ENCODE peak calls at places on chromosomes 12 and 14, in six cellular contexts. One of them, this sample, is unnamed.

GRCh38 chr12:63353559-63353958 is 202.6 kb upstream of the AVPR1A start:
- DNase-seq in endothelial cell of umbilical vein: peak
- DNase-seq in vagina: no peak
- DNase-seq in HCT116: no peak
- DNase-seq in breast epithelium: no peak
- DNase-seq in K562: no peak
- DNase-seq in this sample: no peak

GRCh38 chr12:56987551-56988053 is 18.7 kb downstream of the ZBTB39 start:
- DNase-seq in HCT116: peak
- DNase-seq in vagina: peak
- DNase-seq in endothelial cell of umbilical vein: peak
- DNase-seq in K562: peak
- DNase-seq in breast epithelium: peak
- DNase-seq in this sample: peak

GRCh38 chr14:23078692-23079116 is 16.2 kb downstream of the ACIN1 start:
- DNase-seq in endothelial cell of umbilical vein: peak
- DNase-seq in K562: peak
- DNase-seq in breast epithelium: no peak
- DNase-seq in vagina: peak
- DNase-seq in HCT116: no peak
- DNase-seq in this sample: peak

GRCh38 chr12:125140918-125141573 is 75.8 kb downstream of the AACS start:
- DNase-seq in vagina: no peak
- DNase-seq in HCT116: peak
- DNase-seq in K562: no peak
- DNase-seq in breast epithelium: no peak
- DNase-seq in endothelial cell of umbilical vein: peak
- DNase-seq in this sample: no peak

GRCh38 chr12:9244894-9245293 is 36.7 kb upstream of the PZP start:
- DNase-seq in HCT116: no peak
- DNase-seq in vagina: no peak
- DNase-seq in endothelial cell of umbilical vein: no peak
- DNase-seq in K562: no peak
- DNase-seq in breast epithelium: peak
- DNase-seq in this sample: no peak

GRCh38 chr12:26787125-26787495 is 45.9 kb downstream of the ITPR2 start:
- DNase-seq in vagina: no peak
- DNase-seq in breast epithelium: no peak
- DNase-seq in HCT116: no peak
- DNase-seq in endothelial cell of umbilical vein: peak
- DNase-seq in K562: peak
- DNase-seq in this sample: no peak

GRCh38 chr14:105492966-105493871 is 2.2 kb downstream of the TEDC1 start:
- DNase-seq in vagina: no peak
- DNase-seq in breast epithelium: no peak
- DNase-seq in endothelial cell of umbilical vein: no peak
- DNase-seq in K562: no peak
- DNase-seq in HCT116: no peak
- DNase-seq in this sample: no peak

GRCh38 chr14:65927871-65928270 is 515.3 kb downstream of the FUT8 start:
- DNase-seq in HCT116: no peak
- DNase-seq in endothelial cell of umbilical vein: no peak
- DNase-seq in vagina: no peak
- DNase-seq in K562: peak
- DNase-seq in breast epithelium: no peak
- DNase-seq in this sample: peak

GRCh38 chr12:15806826-15807225 is 17.6 kb upstream of the EPS8 start:
- DNase-seq in K562: no peak
- DNase-seq in HCT116: no peak
- DNase-seq in breast epithelium: no peak
- DNase-seq in endothelial cell of umbilical vein: no peak
- DNase-seq in vagina: no peak
- DNase-seq in this sample: no peak

GRCh38 chr12:124625867-124626675 is 58.7 kb upstream of the NCOR2 start:
- DNase-seq in endothelial cell of umbilical vein: peak
- DNase-seq in vagina: peak
- DNase-seq in K562: peak
- DNase-seq in breast epithelium: peak
- DNase-seq in HCT116: no peak
- DNase-seq in this sample: peak

GRCh38 chr12:47507221-47507620 is 198.6 kb downstream of the RPAP3 start:
- DNase-seq in vagina: no peak
- DNase-seq in K562: no peak
- DNase-seq in breast epithelium: no peak
- DNase-seq in endothelial cell of umbilical vein: no peak
- DNase-seq in HCT116: no peak
- DNase-seq in this sample: no peak

GRCh38 chr12:6084261-6084968 is 40.1 kb downstream of the VWF start:
- DNase-seq in endothelial cell of umbilical vein: peak
- DNase-seq in K562: no peak
- DNase-seq in breast epithelium: no peak
- DNase-seq in vagina: no peak
- DNase-seq in HCT116: peak
- DNase-seq in this sample: peak

GRCh38 chr14:23067847-23068791 is 10.8 kb upstream of the CDH24 start:
- DNase-seq in endothelial cell of umbilical vein: no peak
- DNase-seq in HCT116: no peak
- DNase-seq in vagina: peak
- DNase-seq in breast epithelium: no peak
- DNase-seq in K562: no peak
- DNase-seq in this sample: no peak

GRCh38 chr14:105150368-105151111 is 18.0 kb downstream of the JAG2 start:
- DNase-seq in breast epithelium: no peak
- DNase-seq in vagina: no peak
- DNase-seq in K562: no peak
- DNase-seq in endothelial cell of umbilical vein: no peak
- DNase-seq in HCT116: no peak
- DNase-seq in this sample: no peak

GRCh38 chr12:131045705-131046460 is 92.2 kb downstream of the ADGRD1 start:
- DNase-seq in endothelial cell of umbilical vein: no peak
- DNase-seq in breast epithelium: no peak
- DNase-seq in K562: no peak
- DNase-seq in vagina: no peak
- DNase-seq in HCT116: no peak
- DNase-seq in this sample: no peak

GRCh38 chr14:96796851-96797187 is 363 bp upstream of the VRK1 start:
- DNase-seq in endothelial cell of umbilical vein: no peak
- DNase-seq in K562: no peak
- DNase-seq in vagina: no peak
- DNase-seq in HCT116: no peak
- DNase-seq in breast epithelium: no peak
- DNase-seq in this sample: no peak

GRCh38 chr14:75702107-75702506 is 41.1 kb downstream of the TTLL5 start:
- DNase-seq in breast epithelium: no peak
- DNase-seq in endothelial cell of umbilical vein: no peak
- DNase-seq in K562: no peak
- DNase-seq in HCT116: no peak
- DNase-seq in vagina: no peak
- DNase-seq in this sample: no peak

GRCh38 chr14:36281309-36281708 is 39.1 kb downstream of the MBIP start:
- DNase-seq in endothelial cell of umbilical vein: no peak
- DNase-seq in vagina: no peak
- DNase-seq in breast epithelium: no peak
- DNase-seq in HCT116: no peak
- DNase-seq in K562: peak
- DNase-seq in this sample: no peak

GRCh38 chr12:262113-262512 is 523 bp downstream of the SLC6A13 start:
- DNase-seq in vagina: no peak
- DNase-seq in K562: no peak
- DNase-seq in endothelial cell of umbilical vein: no peak
- DNase-seq in breast epithelium: no peak
- DNase-seq in HCT116: no peak
- DNase-seq in this sample: no peak

DNA sequence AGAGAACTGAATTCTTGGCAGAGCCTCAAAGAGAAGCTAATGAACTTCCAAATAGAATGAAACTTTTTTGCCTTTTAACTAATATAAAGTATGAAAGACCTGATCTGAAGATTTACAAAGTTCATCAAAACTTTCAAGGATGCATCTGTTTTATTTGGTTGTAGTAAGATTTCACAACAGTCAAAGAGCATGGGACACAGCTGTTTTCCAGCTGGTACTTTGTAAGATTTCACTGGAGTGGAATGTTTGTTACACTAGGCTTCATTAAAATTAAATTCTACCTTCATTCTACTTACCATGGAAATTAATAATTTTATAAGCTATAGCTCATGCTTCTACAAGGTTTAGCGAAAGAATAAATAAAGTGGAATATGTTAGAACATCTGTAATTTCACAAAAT is 351.2 kb downstream of the SLC6A15 start:
- DNase-seq in breast epithelium: no peak
- DNase-seq in vagina: no peak
- DNase-seq in K562: no peak
- DNase-seq in HCT116: no peak
- DNase-seq in endothelial cell of umbilical vein: no peak
- DNase-seq in this sample: no peak
- TF ChIP-seq POLR2AphosphoS5 in breast epithelium: no peak
- TF ChIP-seq POLR2AphosphoS5 in vagina: no peak
- TF ChIP-seq POLR2AphosphoS5 in K562: no peak
- TF ChIP-seq POLR2AphosphoS5 in HCT116: no peak
- TF ChIP-seq POLR2AphosphoS5 in endothelial cell of umbilical vein: no peak
- TF ChIP-seq POLR2AphosphoS5 in this sample: peak

GRCh38 chr14:59346329-59346728 is 118.9 kb downstream of the GPR135 start:
- DNase-seq in breast epithelium: no peak
- DNase-seq in endothelial cell of umbilical vein: no peak
- DNase-seq in K562: no peak
- DNase-seq in vagina: no peak
- DNase-seq in HCT116: no peak
- DNase-seq in this sample: no peak

GRCh38 chr14:59346796-59347510 is 118.2 kb downstream of the GPR135 start:
- DNase-seq in vagina: no peak
- DNase-seq in K562: no peak
- DNase-seq in HCT116: no peak
- DNase-seq in breast epithelium: no peak
- DNase-seq in endothelial cell of umbilical vein: no peak
- DNase-seq in this sample: no peak

GRCh38 chr14:59342516-59343484 is 122.4 kb downstream of the GPR135 start:
- DNase-seq in breast epithelium: no peak
- DNase-seq in vagina: no peak
- DNase-seq in HCT116: peak
- DNase-seq in endothelial cell of umbilical vein: no peak
- DNase-seq in K562: no peak
- DNase-seq in this sample: no peak

GRCh38 chr14:59343585-59343984 is 121.6 kb downstream of the GPR135 start:
- DNase-seq in HCT116: no peak
- DNase-seq in breast epithelium: peak
- DNase-seq in endothelial cell of umbilical vein: no peak
- DNase-seq in vagina: no peak
- DNase-seq in K562: no peak
- DNase-seq in this sample: no peak

DNA sequence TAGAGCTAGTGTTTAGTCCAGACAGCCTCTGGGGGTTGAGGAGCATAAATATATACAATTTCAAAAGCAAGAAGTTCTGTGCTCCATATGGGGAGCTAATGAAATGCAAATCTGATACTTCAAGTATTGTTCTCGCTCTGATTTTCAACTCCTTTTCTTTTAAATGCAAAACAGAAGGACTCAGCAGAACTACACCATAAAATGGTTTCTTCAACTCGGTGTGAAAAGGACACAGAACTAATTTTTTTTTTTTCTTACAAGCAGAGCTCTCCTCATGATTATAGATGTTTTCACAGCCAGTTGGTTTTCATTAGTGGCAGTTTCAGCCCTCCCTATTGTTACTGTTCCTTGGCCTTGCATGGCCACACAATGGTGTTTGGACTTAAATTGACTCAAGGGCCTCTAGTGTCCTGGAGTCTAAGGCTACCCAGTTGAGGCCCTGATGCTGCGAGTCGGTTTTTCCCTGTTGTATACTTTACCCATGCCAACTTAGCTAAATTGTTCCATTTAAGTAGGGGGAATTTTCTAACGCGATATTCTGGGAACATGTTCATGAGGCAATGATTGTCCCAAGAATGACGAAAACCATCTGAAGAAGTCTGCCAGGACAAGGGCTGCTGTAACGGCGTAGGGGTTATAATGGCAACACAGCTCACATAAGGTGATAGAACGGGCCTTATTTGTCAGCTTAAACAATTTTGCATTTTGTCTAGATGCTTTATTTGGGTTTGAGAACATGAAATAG is 120.3 kb downstream of the GPR135 start:
- DNase-seq in HCT116: no peak
- DNase-seq in breast epithelium: no peak
- DNase-seq in endothelial cell of umbilical vein: no peak
- DNase-seq in vagina: no peak
- DNase-seq in K562: no peak
- DNase-seq in this sample: no peak
- H3K27ac ChIP-seq in HCT116: no peak
- H3K27ac ChIP-seq in breast epithelium: peak
- H3K27ac ChIP-seq in endothelial cell of umbilical vein: no peak
- H3K27ac ChIP-seq in vagina: no peak
- H3K27ac ChIP-seq in K562: no peak
- H3K27ac ChIP-seq in this sample: peak

DNA sequence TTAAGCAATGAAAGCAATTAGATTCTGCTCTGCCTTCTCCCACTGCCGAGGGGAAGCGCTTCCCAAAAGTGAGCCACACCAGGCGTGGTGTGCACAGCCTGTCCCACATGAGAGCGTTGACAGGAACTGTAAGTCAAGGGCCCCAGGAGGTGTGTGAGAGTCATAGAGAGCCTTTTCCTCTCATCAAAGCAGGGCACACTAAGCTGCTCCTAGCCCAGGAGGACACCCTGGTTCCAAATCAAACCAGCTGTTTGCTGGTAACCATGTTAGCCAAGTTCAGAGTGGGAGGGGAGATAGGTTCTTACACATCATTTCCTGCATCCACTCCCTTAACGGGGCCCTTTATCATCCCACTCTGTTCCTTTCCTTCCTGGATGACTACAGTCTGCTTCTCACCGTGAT is 98.3 kb downstream of the SPTSSA start:
- DNase-seq in endothelial cell of umbilical vein: no peak
- DNase-seq in K562: no peak
- DNase-seq in vagina: no peak
- DNase-seq in HCT116: no peak
- DNase-seq in breast epithelium: no peak
- DNase-seq in this sample: no peak
- TF ChIP-seq POLR2AphosphoS5 in endothelial cell of umbilical vein: no peak
- TF ChIP-seq POLR2AphosphoS5 in K562: no peak
- TF ChIP-seq POLR2AphosphoS5 in vagina: no peak
- TF ChIP-seq POLR2AphosphoS5 in HCT116: no peak
- TF ChIP-seq POLR2AphosphoS5 in breast epithelium: no peak
- TF ChIP-seq POLR2AphosphoS5 in this sample: no peak

DNA sequence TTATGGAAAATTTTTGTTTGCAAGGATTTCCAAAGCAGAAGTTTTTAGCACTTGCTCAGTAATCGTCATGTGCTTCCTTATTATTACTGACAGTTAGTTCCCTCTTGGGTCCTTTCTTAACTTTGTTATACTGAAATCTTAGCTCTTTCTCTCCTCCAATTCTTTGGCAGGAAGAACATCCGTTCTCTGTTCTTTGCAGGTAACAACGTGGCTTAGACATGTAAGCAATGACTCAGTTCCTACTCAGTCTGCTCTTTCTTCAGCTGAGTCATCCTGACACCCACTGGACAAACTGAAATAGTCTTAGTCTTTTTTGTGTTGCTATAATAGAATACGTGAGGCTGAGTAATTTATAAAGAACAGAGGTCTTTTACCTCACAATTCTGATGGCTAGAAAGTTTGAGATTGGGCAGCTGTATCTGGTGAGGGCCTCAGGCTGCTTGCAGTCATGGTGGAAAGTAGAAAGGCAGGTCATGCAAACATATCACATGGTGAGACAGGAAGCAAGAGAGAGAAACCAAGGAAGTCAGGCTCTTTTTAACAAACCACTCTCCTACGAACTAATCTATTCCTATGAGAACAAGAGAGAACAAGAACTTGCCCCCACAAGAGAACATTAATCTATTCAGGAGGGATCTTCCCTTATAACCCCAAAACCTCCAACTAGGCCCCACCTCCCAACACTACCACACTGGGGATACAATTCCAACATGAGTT is 49.2 kb downstream of the TESPA1 start:
- DNase-seq in vagina: no peak
- DNase-seq in breast epithelium: no peak
- DNase-seq in K562: peak
- DNase-seq in endothelial cell of umbilical vein: peak
- DNase-seq in HCT116: peak
- DNase-seq in this sample: no peak
- H3K27ac ChIP-seq in vagina: no peak
- H3K27ac ChIP-seq in breast epithelium: peak
- H3K27ac ChIP-seq in K562: peak
- H3K27ac ChIP-seq in endothelial cell of umbilical vein: peak
- H3K27ac ChIP-seq in HCT116: peak
- H3K27ac ChIP-seq in this sample: no peak

This sample was measured in transverse colon.